ENCODE peak calls at places on chromosomes 13 and 19, in ten cellular contexts. One of them, this sample, is unnamed.

GRCh38 chr13:39025433-39025839 is 12.5 kb downstream of the PROSER1 start:
- ATAC-seq in T-cell: no peak
- ATAC-seq in central memory CD8-positive, alpha-beta T cell: no peak
- ATAC-seq in heart left ventricle: peak; percentile 45
- ATAC-seq in right cardiac atrium: no peak
- ATAC-seq in upper lobe of right lung: no peak
- ATAC-seq in activated CD4-positive, alpha-beta T cell treated with anti-CD3 and anti-CD28 coated beads for 36 hours: no peak
- ATAC-seq in gastrocnemius medialis: no peak
- ATAC-seq in activated CD8-positive, alpha-beta T cell treated with anti-CD3 and anti-CD28 coated beads, Interleukin-2, amount 10 ng/mL, durations not matched to agents 7 days and 5 days: no peak
- ATAC-seq in PC-3: peak; percentile 71
- ATAC-seq in this sample: no peak

GRCh38 chr19:3398114-3398899 is 31.9 kb downstream of the NFIC start:
- ATAC-seq in T-cell: no peak
- ATAC-seq in central memory CD8-positive, alpha-beta T cell: no peak
- ATAC-seq in heart left ventricle: peak; percentile 91
- ATAC-seq in right cardiac atrium: peak; percentile 67
- ATAC-seq in upper lobe of right lung: peak; percentile 86
- ATAC-seq in activated CD4-positive, alpha-beta T cell treated with anti-CD3 and anti-CD28 coated beads for 36 hours: no peak
- ATAC-seq in gastrocnemius medialis: peak; percentile 28
- ATAC-seq in activated CD8-positive, alpha-beta T cell treated with anti-CD3 and anti-CD28 coated beads, Interleukin-2, amount 10 ng/mL, durations not matched to agents 7 days and 5 days: no peak
- ATAC-seq in PC-3: no peak
- ATAC-seq in this sample: no peak

GRCh38 chr13:41991936-41992335 is 31.0 kb upstream of the VWA8 start:
- ATAC-seq in T-cell: no peak
- ATAC-seq in central memory CD8-positive, alpha-beta T cell: no peak
- ATAC-seq in heart left ventricle: no peak
- ATAC-seq in right cardiac atrium: no peak
- ATAC-seq in upper lobe of right lung: no peak
- ATAC-seq in activated CD4-positive, alpha-beta T cell treated with anti-CD3 and anti-CD28 coated beads for 36 hours: no peak
- ATAC-seq in gastrocnemius medialis: no peak
- ATAC-seq in activated CD8-positive, alpha-beta T cell treated with anti-CD3 and anti-CD28 coated beads, Interleukin-2, amount 10 ng/mL, durations not matched to agents 7 days and 5 days: no peak
- ATAC-seq in PC-3: no peak
- ATAC-seq in this sample: no peak

GRCh38 chr19:11418518-11419506 is at the start of gene RGL3:
- ATAC-seq in T-cell: no peak
- ATAC-seq in central memory CD8-positive, alpha-beta T cell: no peak
- ATAC-seq in heart left ventricle: peak; percentile 14
- ATAC-seq in right cardiac atrium: peak; percentile 65
- ATAC-seq in upper lobe of right lung: peak; percentile 71
- ATAC-seq in activated CD4-positive, alpha-beta T cell treated with anti-CD3 and anti-CD28 coated beads for 36 hours: no peak
- ATAC-seq in gastrocnemius medialis: no peak
- ATAC-seq in activated CD8-positive, alpha-beta T cell treated with anti-CD3 and anti-CD28 coated beads, Interleukin-2, amount 10 ng/mL, durations not matched to agents 7 days and 5 days: no peak
- ATAC-seq in PC-3: peak; percentile 79
- ATAC-seq in this sample: no peak

GRCh38 chr13:102940770-102941169 is 94.9 kb downstream of the ERCC5 start:
- ATAC-seq in T-cell: no peak
- ATAC-seq in central memory CD8-positive, alpha-beta T cell: no peak
- ATAC-seq in heart left ventricle: no peak
- ATAC-seq in right cardiac atrium: no peak
- ATAC-seq in upper lobe of right lung: no peak
- ATAC-seq in activated CD4-positive, alpha-beta T cell treated with anti-CD3 and anti-CD28 coated beads for 36 hours: no peak
- ATAC-seq in gastrocnemius medialis: no peak
- ATAC-seq in activated CD8-positive, alpha-beta T cell treated with anti-CD3 and anti-CD28 coated beads, Interleukin-2, amount 10 ng/mL, durations not matched to agents 7 days and 5 days: no peak
- ATAC-seq in PC-3: no peak
- ATAC-seq in this sample: no peak

GRCh38 chr13:98105929-98106336 is 37.0 kb upstream of the FARP1 start:
- ATAC-seq in T-cell: no peak
- ATAC-seq in central memory CD8-positive, alpha-beta T cell: no peak
- ATAC-seq in heart left ventricle: peak; percentile 96
- ATAC-seq in right cardiac atrium: peak; percentile 92
- ATAC-seq in upper lobe of right lung: peak; percentile 86
- ATAC-seq in activated CD4-positive, alpha-beta T cell treated with anti-CD3 and anti-CD28 coated beads for 36 hours: no peak
- ATAC-seq in gastrocnemius medialis: peak; percentile 58
- ATAC-seq in activated CD8-positive, alpha-beta T cell treated with anti-CD3 and anti-CD28 coated beads, Interleukin-2, amount 10 ng/mL, durations not matched to agents 7 days and 5 days: no peak
- ATAC-seq in PC-3: peak; percentile 27
- ATAC-seq in this sample: no peak

GRCh38 chr13:39516140-39516539 is 86.9 kb downstream of the LHFPL6 start:
- ATAC-seq in T-cell: no peak
- ATAC-seq in central memory CD8-positive, alpha-beta T cell: no peak
- ATAC-seq in heart left ventricle: peak; percentile 90
- ATAC-seq in right cardiac atrium: peak; percentile 80
- ATAC-seq in upper lobe of right lung: peak; percentile 74
- ATAC-seq in activated CD4-positive, alpha-beta T cell treated with anti-CD3 and anti-CD28 coated beads for 36 hours: no peak
- ATAC-seq in gastrocnemius medialis: no peak
- ATAC-seq in activated CD8-positive, alpha-beta T cell treated with anti-CD3 and anti-CD28 coated beads, Interleukin-2, amount 10 ng/mL, durations not matched to agents 7 days and 5 days: no peak
- ATAC-seq in PC-3: no peak
- ATAC-seq in this sample: no peak

GRCh38 chr19:19211499-19212432 is at the start of gene NCAN:
- ATAC-seq in T-cell: no peak
- ATAC-seq in central memory CD8-positive, alpha-beta T cell: no peak
- ATAC-seq in heart left ventricle: no peak
- ATAC-seq in right cardiac atrium: no peak
- ATAC-seq in upper lobe of right lung: no peak
- ATAC-seq in activated CD4-positive, alpha-beta T cell treated with anti-CD3 and anti-CD28 coated beads for 36 hours: no peak
- ATAC-seq in gastrocnemius medialis: no peak
- ATAC-seq in activated CD8-positive, alpha-beta T cell treated with anti-CD3 and anti-CD28 coated beads, Interleukin-2, amount 10 ng/mL, durations not matched to agents 7 days and 5 days: no peak
- ATAC-seq in PC-3: no peak
- ATAC-seq in this sample: no peak

GRCh38 chr19:4369109-4369887 is 25.9 kb downstream of the MPND start:
- ATAC-seq in T-cell: peak; percentile 76
- ATAC-seq in central memory CD8-positive, alpha-beta T cell: peak; percentile 71
- ATAC-seq in heart left ventricle: peak; percentile 57
- ATAC-seq in right cardiac atrium: peak; percentile 65
- ATAC-seq in upper lobe of right lung: peak; percentile 81
- ATAC-seq in activated CD4-positive, alpha-beta T cell treated with anti-CD3 and anti-CD28 coated beads for 36 hours: peak; percentile 77
- ATAC-seq in gastrocnemius medialis: no peak
- ATAC-seq in activated CD8-positive, alpha-beta T cell treated with anti-CD3 and anti-CD28 coated beads, Interleukin-2, amount 10 ng/mL, durations not matched to agents 7 days and 5 days: peak; percentile 80
- ATAC-seq in PC-3: no peak
- ATAC-seq in this sample: peak; percentile 78

GRCh38 chr19:2534374-2535050 is 58.6 kb downstream of the GADD45B start:
- ATAC-seq in T-cell: no peak
- ATAC-seq in central memory CD8-positive, alpha-beta T cell: no peak
- ATAC-seq in heart left ventricle: no peak
- ATAC-seq in right cardiac atrium: no peak
- ATAC-seq in upper lobe of right lung: no peak
- ATAC-seq in activated CD4-positive, alpha-beta T cell treated with anti-CD3 and anti-CD28 coated beads for 36 hours: no peak
- ATAC-seq in gastrocnemius medialis: no peak
- ATAC-seq in activated CD8-positive, alpha-beta T cell treated with anti-CD3 and anti-CD28 coated beads, Interleukin-2, amount 10 ng/mL, durations not matched to agents 7 days and 5 days: no peak
- ATAC-seq in PC-3: no peak
- ATAC-seq in this sample: no peak

GRCh38 chr13:42116225-42116624 is 67.8 kb downstream of the DGKH start:
- ATAC-seq in T-cell: no peak
- ATAC-seq in central memory CD8-positive, alpha-beta T cell: no peak
- ATAC-seq in heart left ventricle: peak; percentile 23
- ATAC-seq in right cardiac atrium: no peak
- ATAC-seq in upper lobe of right lung: no peak
- ATAC-seq in activated CD4-positive, alpha-beta T cell treated with anti-CD3 and anti-CD28 coated beads for 36 hours: no peak
- ATAC-seq in gastrocnemius medialis: no peak
- ATAC-seq in activated CD8-positive, alpha-beta T cell treated with anti-CD3 and anti-CD28 coated beads, Interleukin-2, amount 10 ng/mL, durations not matched to agents 7 days and 5 days: no peak
- ATAC-seq in PC-3: no peak
- ATAC-seq in this sample: no peak

GRCh38 chr13:84460989-84461388 is 578.7 kb upstream of the SLITRK1 start:
- ATAC-seq in T-cell: no peak
- ATAC-seq in central memory CD8-positive, alpha-beta T cell: no peak
- ATAC-seq in heart left ventricle: no peak
- ATAC-seq in right cardiac atrium: no peak
- ATAC-seq in upper lobe of right lung: no peak
- ATAC-seq in activated CD4-positive, alpha-beta T cell treated with anti-CD3 and anti-CD28 coated beads for 36 hours: no peak
- ATAC-seq in gastrocnemius medialis: no peak
- ATAC-seq in activated CD8-positive, alpha-beta T cell treated with anti-CD3 and anti-CD28 coated beads, Interleukin-2, amount 10 ng/mL, durations not matched to agents 7 days and 5 days: no peak
- ATAC-seq in PC-3: no peak
- ATAC-seq in this sample: no peak

GRCh38 chr19:16594681-16595091 is 22.5 kb upstream of the SLC35E1 start:
- ATAC-seq in T-cell: peak; percentile 89
- ATAC-seq in central memory CD8-positive, alpha-beta T cell: peak; percentile 90
- ATAC-seq in heart left ventricle: no peak
- ATAC-seq in right cardiac atrium: no peak
- ATAC-seq in upper lobe of right lung: no peak
- ATAC-seq in activated CD4-positive, alpha-beta T cell treated with anti-CD3 and anti-CD28 coated beads for 36 hours: peak; percentile 76
- ATAC-seq in gastrocnemius medialis: no peak
- ATAC-seq in activated CD8-positive, alpha-beta T cell treated with anti-CD3 and anti-CD28 coated beads, Interleukin-2, amount 10 ng/mL, durations not matched to agents 7 days and 5 days: peak; percentile 73
- ATAC-seq in PC-3: no peak
- ATAC-seq in this sample: peak; percentile 79

GRCh38 chr13:67238277-67238859 is 8.2 kb upstream of the PCDH9 start:
- ATAC-seq in T-cell: peak; percentile 54
- ATAC-seq in central memory CD8-positive, alpha-beta T cell: no peak
- ATAC-seq in heart left ventricle: peak; percentile 65
- ATAC-seq in right cardiac atrium: no peak
- ATAC-seq in upper lobe of right lung: peak; percentile 69
- ATAC-seq in activated CD4-positive, alpha-beta T cell treated with anti-CD3 and anti-CD28 coated beads for 36 hours: no peak
- ATAC-seq in gastrocnemius medialis: no peak
- ATAC-seq in activated CD8-positive, alpha-beta T cell treated with anti-CD3 and anti-CD28 coated beads, Interleukin-2, amount 10 ng/mL, durations not matched to agents 7 days and 5 days: no peak
- ATAC-seq in PC-3: peak; percentile 35
- ATAC-seq in this sample: no peak

GRCh38 chr13:32695602-32696250 is 109.5 kb downstream of the PDS5B start:
- ATAC-seq in T-cell: no peak
- ATAC-seq in central memory CD8-positive, alpha-beta T cell: no peak
- ATAC-seq in heart left ventricle: no peak
- ATAC-seq in right cardiac atrium: no peak
- ATAC-seq in upper lobe of right lung: no peak
- ATAC-seq in activated CD4-positive, alpha-beta T cell treated with anti-CD3 and anti-CD28 coated beads for 36 hours: no peak
- ATAC-seq in gastrocnemius medialis: no peak
- ATAC-seq in activated CD8-positive, alpha-beta T cell treated with anti-CD3 and anti-CD28 coated beads, Interleukin-2, amount 10 ng/mL, durations not matched to agents 7 days and 5 days: no peak
- ATAC-seq in PC-3: no peak
- ATAC-seq in this sample: no peak

GRCh38 chr19:14450168-14450874 is 17.2 kb downstream of the PKN1 start:
- ATAC-seq in T-cell: peak; percentile 97
- ATAC-seq in central memory CD8-positive, alpha-beta T cell: no peak
- ATAC-seq in heart left ventricle: peak; percentile 45
- ATAC-seq in right cardiac atrium: peak; percentile 76
- ATAC-seq in upper lobe of right lung: peak; percentile 80
- ATAC-seq in activated CD4-positive, alpha-beta T cell treated with anti-CD3 and anti-CD28 coated beads for 36 hours: peak; percentile 99
- ATAC-seq in gastrocnemius medialis: no peak
- ATAC-seq in activated CD8-positive, alpha-beta T cell treated with anti-CD3 and anti-CD28 coated beads, Interleukin-2, amount 10 ng/mL, durations not matched to agents 7 days and 5 days: peak; percentile 93
- ATAC-seq in PC-3: peak; percentile 75
- ATAC-seq in this sample: peak; percentile 87

GRCh38 chr13:112486386-112487126 is 101.4 kb downstream of the TUBGCP3 start:
- ATAC-seq in T-cell: no peak
- ATAC-seq in central memory CD8-positive, alpha-beta T cell: no peak
- ATAC-seq in heart left ventricle: peak; percentile 62
- ATAC-seq in right cardiac atrium: peak; percentile 21
- ATAC-seq in upper lobe of right lung: no peak
- ATAC-seq in activated CD4-positive, alpha-beta T cell treated with anti-CD3 and anti-CD28 coated beads for 36 hours: no peak
- ATAC-seq in gastrocnemius medialis: no peak
- ATAC-seq in activated CD8-positive, alpha-beta T cell treated with anti-CD3 and anti-CD28 coated beads, Interleukin-2, amount 10 ng/mL, durations not matched to agents 7 days and 5 days: no peak
- ATAC-seq in PC-3: no peak
- ATAC-seq in this sample: no peak

GRCh38 chr13:33723365-33723764 is 94.6 kb upstream of the RFC3 start:
- ATAC-seq in T-cell: no peak
- ATAC-seq in central memory CD8-positive, alpha-beta T cell: no peak
- ATAC-seq in heart left ventricle: no peak
- ATAC-seq in right cardiac atrium: no peak
- ATAC-seq in upper lobe of right lung: no peak
- ATAC-seq in activated CD4-positive, alpha-beta T cell treated with anti-CD3 and anti-CD28 coated beads for 36 hours: peak; percentile 12
- ATAC-seq in gastrocnemius medialis: no peak
- ATAC-seq in activated CD8-positive, alpha-beta T cell treated with anti-CD3 and anti-CD28 coated beads, Interleukin-2, amount 10 ng/mL, durations not matched to agents 7 days and 5 days: no peak
- ATAC-seq in PC-3: no peak
- ATAC-seq in this sample: no peak

GRCh38 chr19:46615966-46616365 is 8.9 kb downstream of the PTGIR start:
- ATAC-seq in T-cell: no peak
- ATAC-seq in central memory CD8-positive, alpha-beta T cell: no peak
- ATAC-seq in heart left ventricle: no peak
- ATAC-seq in right cardiac atrium: no peak
- ATAC-seq in upper lobe of right lung: no peak
- ATAC-seq in activated CD4-positive, alpha-beta T cell treated with anti-CD3 and anti-CD28 coated beads for 36 hours: no peak
- ATAC-seq in gastrocnemius medialis: no peak
- ATAC-seq in activated CD8-positive, alpha-beta T cell treated with anti-CD3 and anti-CD28 coated beads, Interleukin-2, amount 10 ng/mL, durations not matched to agents 7 days and 5 days: no peak
- ATAC-seq in PC-3: no peak
- ATAC-seq in this sample: no peak

GRCh38 chr13:98299954-98300350 is 122.9 kb upstream of the RNF113B start:
- ATAC-seq in T-cell: no peak
- ATAC-seq in central memory CD8-positive, alpha-beta T cell: no peak
- ATAC-seq in heart left ventricle: peak; percentile 49
- ATAC-seq in right cardiac atrium: peak; percentile 47
- ATAC-seq in upper lobe of right lung: no peak
- ATAC-seq in activated CD4-positive, alpha-beta T cell treated with anti-CD3 and anti-CD28 coated beads for 36 hours: no peak
- ATAC-seq in gastrocnemius medialis: no peak
- ATAC-seq in activated CD8-positive, alpha-beta T cell treated with anti-CD3 and anti-CD28 coated beads, Interleukin-2, amount 10 ng/mL, durations not matched to agents 7 days and 5 days: no peak
- ATAC-seq in PC-3: no peak
- ATAC-seq in this sample: no peak

GRCh38 chr13:50403311-50403710 is 388.1 kb downstream of the KCNRG start:
- ATAC-seq in T-cell: no peak
- ATAC-seq in central memory CD8-positive, alpha-beta T cell: no peak
- ATAC-seq in heart left ventricle: peak; percentile 67
- ATAC-seq in right cardiac atrium: no peak
- ATAC-seq in upper lobe of right lung: peak; percentile 70
- ATAC-seq in activated CD4-positive, alpha-beta T cell treated with anti-CD3 and anti-CD28 coated beads for 36 hours: no peak
- ATAC-seq in gastrocnemius medialis: no peak
- ATAC-seq in activated CD8-positive, alpha-beta T cell treated with anti-CD3 and anti-CD28 coated beads, Interleukin-2, amount 10 ng/mL, durations not matched to agents 7 days and 5 days: no peak
- ATAC-seq in PC-3: no peak
- ATAC-seq in this sample: no peak

GRCh38 chr13:42279080-42279479 is 7.1 kb downstream of the AKAP11 start:
- ATAC-seq in T-cell: peak; percentile 56
- ATAC-seq in central memory CD8-positive, alpha-beta T cell: no peak
- ATAC-seq in heart left ventricle: peak; percentile 12
- ATAC-seq in right cardiac atrium: no peak
- ATAC-seq in upper lobe of right lung: no peak
- ATAC-seq in activated CD4-positive, alpha-beta T cell treated with anti-CD3 and anti-CD28 coated beads for 36 hours: no peak
- ATAC-seq in gastrocnemius medialis: no peak
- ATAC-seq in activated CD8-positive, alpha-beta T cell treated with anti-CD3 and anti-CD28 coated beads, Interleukin-2, amount 10 ng/mL, durations not matched to agents 7 days and 5 days: no peak
- ATAC-seq in PC-3: no peak
- ATAC-seq in this sample: peak; percentile 30

GRCh38 chr13:109233293-109233692 is 553.1 kb downstream of the IRS2 start:
- ATAC-seq in T-cell: no peak
- ATAC-seq in central memory CD8-positive, alpha-beta T cell: no peak
- ATAC-seq in heart left ventricle: no peak
- ATAC-seq in right cardiac atrium: no peak
- ATAC-seq in upper lobe of right lung: peak; percentile 55
- ATAC-seq in activated CD4-positive, alpha-beta T cell treated with anti-CD3 and anti-CD28 coated beads for 36 hours: no peak
- ATAC-seq in gastrocnemius medialis: no peak
- ATAC-seq in activated CD8-positive, alpha-beta T cell treated with anti-CD3 and anti-CD28 coated beads, Interleukin-2, amount 10 ng/mL, durations not matched to agents 7 days and 5 days: no peak
- ATAC-seq in PC-3: no peak
- ATAC-seq in this sample: no peak

GRCh38 chr19:16061943-16062342 is 14.4 kb upstream of the TPM4 start:
- ATAC-seq in T-cell: peak; percentile 88
- ATAC-seq in central memory CD8-positive, alpha-beta T cell: peak; percentile 56
- ATAC-seq in heart left ventricle: no peak
- ATAC-seq in right cardiac atrium: no peak
- ATAC-seq in upper lobe of right lung: no peak
- ATAC-seq in activated CD4-positive, alpha-beta T cell treated with anti-CD3 and anti-CD28 coated beads for 36 hours: peak; percentile 60
- ATAC-seq in gastrocnemius medialis: no peak
- ATAC-seq in activated CD8-positive, alpha-beta T cell treated with anti-CD3 and anti-CD28 coated beads, Interleukin-2, amount 10 ng/mL, durations not matched to agents 7 days and 5 days: peak; percentile 86
- ATAC-seq in PC-3: no peak
- ATAC-seq in this sample: peak; percentile 59

GRCh38 chr19:40147693-40148347 is 43.4 kb upstream of the MAP3K10 start:
- ATAC-seq in T-cell: no peak
- ATAC-seq in central memory CD8-positive, alpha-beta T cell: no peak
- ATAC-seq in heart left ventricle: peak; percentile 50
- ATAC-seq in right cardiac atrium: peak; percentile 68
- ATAC-seq in upper lobe of right lung: peak; percentile 75
- ATAC-seq in activated CD4-positive, alpha-beta T cell treated with anti-CD3 and anti-CD28 coated beads for 36 hours: peak; percentile 77
- ATAC-seq in gastrocnemius medialis: no peak
- ATAC-seq in activated CD8-positive, alpha-beta T cell treated with anti-CD3 and anti-CD28 coated beads, Interleukin-2, amount 10 ng/mL, durations not matched to agents 7 days and 5 days: no peak
- ATAC-seq in PC-3: peak; percentile 97
- ATAC-seq in this sample: peak; percentile 62

GRCh38 chr19:1161716-1162115 is 12.4 kb downstream of the SBNO2 start:
- ATAC-seq in T-cell: no peak
- ATAC-seq in central memory CD8-positive, alpha-beta T cell: no peak
- ATAC-seq in heart left ventricle: no peak
- ATAC-seq in right cardiac atrium: no peak
- ATAC-seq in upper lobe of right lung: peak; percentile 57
- ATAC-seq in activated CD4-positive, alpha-beta T cell treated with anti-CD3 and anti-CD28 coated beads for 36 hours: no peak
- ATAC-seq in gastrocnemius medialis: peak; percentile 91
- ATAC-seq in activated CD8-positive, alpha-beta T cell treated with anti-CD3 and anti-CD28 coated beads, Interleukin-2, amount 10 ng/mL, durations not matched to agents 7 days and 5 days: no peak
- ATAC-seq in PC-3: peak; percentile 25
- ATAC-seq in this sample: no peak

This sample was measured in activated T-helper 17 cell treated with anti-CD3 and anti-CD28 coated beads, Interleukin-2, amount 50 U/mL, for 72 hours.